ENCODE peak calls at places on chromosomes 1 and 21, in five cellular contexts. One of them, this sample, is unnamed.

GRCh38 chr1:9542425-9542824 is 3.2 kb downstream of the SLC25A33 start:
- DNase-seq in HepG2: peak
- DNase-seq in kidney: no peak
- DNase-seq in fibroblast of mammary gland: peak
- DNase-seq in AG04450: no peak
- DNase-seq in this sample: peak

GRCh38 chr1:31447210-31447609 is 34.2 kb downstream of the SERINC2 start:
- DNase-seq in HepG2: peak
- DNase-seq in kidney: no peak
- DNase-seq in fibroblast of mammary gland: no peak
- DNase-seq in AG04450: no peak
- DNase-seq in this sample: no peak

GRCh38 chr1:16630661-16631247 is 17.4 kb upstream of the NBPF1 start:
- DNase-seq in HepG2: no peak
- DNase-seq in kidney: peak
- DNase-seq in fibroblast of mammary gland: no peak
- DNase-seq in AG04450: no peak
- DNase-seq in this sample: no peak

GRCh38 chr1:91622586-91622985 is 121.9 kb downstream of the CDC7 start:
- DNase-seq in HepG2: no peak
- DNase-seq in kidney: no peak
- DNase-seq in fibroblast of mammary gland: no peak
- DNase-seq in AG04450: no peak
- DNase-seq in this sample: peak

GRCh38 chr1:214989341-214989740 is 93.2 kb upstream of the KCNK2 start:
- DNase-seq in HepG2: no peak
- DNase-seq in kidney: no peak
- DNase-seq in fibroblast of mammary gland: peak
- DNase-seq in AG04450: no peak
- DNase-seq in this sample: peak

GRCh38 chr1:158027485-158027884 is 34.0 kb downstream of the KIRREL1 start:
- DNase-seq in HepG2: no peak
- DNase-seq in kidney: no peak
- DNase-seq in fibroblast of mammary gland: no peak
- DNase-seq in AG04450: no peak
- DNase-seq in this sample: no peak

GRCh38 chr21:23639726-23640125 is 1967.6 kb downstream of the MRPL39 start:
- DNase-seq in HepG2: no peak
- DNase-seq in kidney: no peak
- DNase-seq in fibroblast of mammary gland: no peak
- DNase-seq in AG04450: no peak
- DNase-seq in this sample: no peak

GRCh38 chr1:83511327-83511726 is 487.6 kb downstream of the TTLL7 start:
- DNase-seq in HepG2: no peak
- DNase-seq in kidney: no peak
- DNase-seq in fibroblast of mammary gland: peak
- DNase-seq in AG04450: no peak
- DNase-seq in this sample: no peak

GRCh38 chr1:7456683-7457082 is 314.4 kb upstream of the VAMP3 start:
- DNase-seq in HepG2: no peak
- DNase-seq in kidney: no peak
- DNase-seq in fibroblast of mammary gland: no peak
- DNase-seq in AG04450: no peak
- DNase-seq in this sample: no peak

GRCh38 chr1:22428672-22429071 is 23.0 kb upstream of the ZBTB40 start:
- DNase-seq in HepG2: peak
- DNase-seq in kidney: no peak
- DNase-seq in fibroblast of mammary gland: peak
- DNase-seq in AG04450: no peak
- DNase-seq in this sample: peak

GRCh38 chr1:24406783-24407182 is 6.8 kb downstream of the STPG1 start:
- DNase-seq in HepG2: no peak
- DNase-seq in kidney: no peak
- DNase-seq in fibroblast of mammary gland: no peak
- DNase-seq in AG04450: no peak
- DNase-seq in this sample: no peak

GRCh38 chr1:36322786-36323635 is 434 bp downstream of the EVA1B start:
- DNase-seq in HepG2: no peak
- DNase-seq in kidney: peak
- DNase-seq in fibroblast of mammary gland: peak
- DNase-seq in AG04450: no peak
- DNase-seq in this sample: peak

GRCh38 chr1:17119744-17120482 is 662 bp upstream of the PADI2 start:
- DNase-seq in HepG2: no peak
- DNase-seq in kidney: no peak
- DNase-seq in fibroblast of mammary gland: no peak
- DNase-seq in AG04450: no peak
- DNase-seq in this sample: no peak

GRCh38 chr21:45894107-45894810 is 87.3 kb upstream of the COL6A1 start:
- DNase-seq in HepG2: no peak
- DNase-seq in kidney: no peak
- DNase-seq in fibroblast of mammary gland: peak
- DNase-seq in AG04450: peak
- DNase-seq in this sample: peak

GRCh38 chr1:68758666-68759209 is 261.9 kb upstream of the DEPDC1 start:
- DNase-seq in HepG2: no peak
- DNase-seq in kidney: no peak
- DNase-seq in fibroblast of mammary gland: no peak
- DNase-seq in AG04450: no peak
- DNase-seq in this sample: no peak

GRCh38 chr1:162568802-162569201 is 7.3 kb downstream of the UAP1 start:
- DNase-seq in HepG2: no peak
- DNase-seq in kidney: no peak
- DNase-seq in fibroblast of mammary gland: no peak
- DNase-seq in AG04450: no peak
- DNase-seq in this sample: no peak

GRCh38 chr1:89881415-89882058 is 60.7 kb downstream of the LRRC8D start:
- DNase-seq in HepG2: no peak
- DNase-seq in kidney: no peak
- DNase-seq in fibroblast of mammary gland: no peak
- DNase-seq in AG04450: no peak
- DNase-seq in this sample: no peak

GRCh38 chr1:225427249-225428065 is at the start of gene LBR:
- DNase-seq in HepG2: no peak
- DNase-seq in kidney: peak
- DNase-seq in fibroblast of mammary gland: no peak
- DNase-seq in AG04450: no peak
- DNase-seq in this sample: no peak

GRCh38 chr1:18386591-18386990 is 94.1 kb upstream of the KLHDC7A start:
- DNase-seq in HepG2: no peak
- DNase-seq in kidney: no peak
- DNase-seq in fibroblast of mammary gland: no peak
- DNase-seq in AG04450: no peak
- DNase-seq in this sample: no peak

GRCh38 chr1:206674745-206675175 is 9.9 kb upstream of the MAPKAPK2 start:
- DNase-seq in HepG2: no peak
- DNase-seq in kidney: peak
- DNase-seq in fibroblast of mammary gland: peak
- DNase-seq in AG04450: peak
- DNase-seq in this sample: peak

GRCh38 chr21:35470522-35470921 is 421.4 kb upstream of the RUNX1 start:
- DNase-seq in HepG2: no peak
- DNase-seq in kidney: no peak
- DNase-seq in fibroblast of mammary gland: no peak
- DNase-seq in AG04450: no peak
- DNase-seq in this sample: no peak

GRCh38 chr1:245197911-245198379 is 43.2 kb downstream of the KIF26B start:
- DNase-seq in HepG2: no peak
- DNase-seq in kidney: no peak
- DNase-seq in fibroblast of mammary gland: peak
- DNase-seq in AG04450: peak
- DNase-seq in this sample: peak

GRCh38 chr1:56644941-56645662 is at the start of gene PRKAA2:
- DNase-seq in HepG2: peak
- DNase-seq in kidney: peak
- DNase-seq in fibroblast of mammary gland: no peak
- DNase-seq in AG04450: no peak
- DNase-seq in this sample: no peak
- H3K4me3 ChIP-seq in HepG2: peak
- H3K4me3 ChIP-seq in kidney: peak
- H3K4me3 ChIP-seq in fibroblast of mammary gland: peak
- H3K4me3 ChIP-seq in AG04450: peak
- H3K4me3 ChIP-seq in this sample: peak

DNA sequence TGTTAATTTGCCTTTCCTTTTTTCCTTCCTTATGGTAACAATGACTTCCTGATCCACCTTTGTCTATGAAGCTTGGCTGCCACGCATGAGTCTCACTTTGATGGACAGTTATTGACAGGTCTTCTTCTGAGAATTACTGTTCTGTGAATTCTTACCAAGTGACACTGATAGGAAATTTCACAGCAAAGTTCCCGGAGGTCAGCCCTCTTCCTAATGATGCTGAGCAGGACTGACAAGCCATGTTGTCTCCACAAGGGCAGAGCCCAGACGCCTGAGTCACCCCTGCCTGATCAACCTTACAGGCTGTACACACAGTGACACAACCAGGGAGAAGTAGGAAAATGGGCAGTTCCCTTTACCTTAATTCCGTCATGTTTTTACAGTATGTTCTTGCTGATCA is 44.2 kb downstream of the ZC3H11B start:
- DNase-seq in HepG2: no peak
- DNase-seq in kidney: no peak
- DNase-seq in fibroblast of mammary gland: no peak
- DNase-seq in AG04450: no peak
- DNase-seq in this sample: no peak
- TF ChIP-seq CTCF in HepG2: no peak
- TF ChIP-seq CTCF in kidney: no peak
- TF ChIP-seq CTCF in fibroblast of mammary gland: no peak
- TF ChIP-seq CTCF in AG04450: no peak
- TF ChIP-seq CTCF in this sample: no peak

GRCh38 chr1:61259379-61260148 is 177.2 kb downstream of the NFIA start:
- DNase-seq in HepG2: no peak
- DNase-seq in kidney: no peak
- DNase-seq in fibroblast of mammary gland: peak
- DNase-seq in AG04450: no peak
- DNase-seq in this sample: peak
- H3K4me3 ChIP-seq in HepG2: no peak
- H3K4me3 ChIP-seq in kidney: no peak
- H3K4me3 ChIP-seq in fibroblast of mammary gland: no peak
- H3K4me3 ChIP-seq in AG04450: no peak
- H3K4me3 ChIP-seq in this sample: no peak

GRCh38 chr21:32410916-32411315 is 1.6 kb upstream of the EVA1C start:
- DNase-seq in HepG2: no peak
- DNase-seq in kidney: no peak
- DNase-seq in fibroblast of mammary gland: no peak
- DNase-seq in AG04450: no peak
- DNase-seq in this sample: no peak

GRCh38 chr21:32411366-32412161 is 942 bp upstream of the EVA1C start:
- DNase-seq in HepG2: no peak
- DNase-seq in kidney: peak
- DNase-seq in fibroblast of mammary gland: peak
- DNase-seq in AG04450: no peak
- DNase-seq in this sample: peak

GRCh38 chr21:32412998-32413504 is 545 bp downstream of the EVA1C start:
- DNase-seq in HepG2: no peak
- DNase-seq in kidney: peak
- DNase-seq in fibroblast of mammary gland: no peak
- DNase-seq in AG04450: no peak
- DNase-seq in this sample: peak

GRCh38 chr21:32413697-32414578 is 1.4 kb downstream of the EVA1C start:
- DNase-seq in HepG2: no peak
- DNase-seq in kidney: no peak
- DNase-seq in fibroblast of mammary gland: peak
- DNase-seq in AG04450: no peak
- DNase-seq in this sample: peak

GRCh38 chr21:32412162-32412997 is at the start of gene EVA1C:
- DNase-seq in HepG2: no peak
- DNase-seq in kidney: peak
- DNase-seq in fibroblast of mammary gland: peak
- DNase-seq in AG04450: no peak
- DNase-seq in this sample: peak
- TF ChIP-seq CTCF in HepG2: no peak
- TF ChIP-seq CTCF in kidney: peak
- TF ChIP-seq CTCF in fibroblast of mammary gland: no peak
- TF ChIP-seq CTCF in AG04450: no peak
- TF ChIP-seq CTCF in this sample: no peak

GRCh38 chr1:197919523-197920301 is 2.5 kb downstream of the LHX9 start:
- DNase-seq in HepG2: no peak
- DNase-seq in kidney: no peak
- DNase-seq in fibroblast of mammary gland: no peak
- DNase-seq in AG04450: no peak
- DNase-seq in this sample: no peak

GRCh38 chr1:197917813-197918646 is 858 bp downstream of the LHX9 start:
- DNase-seq in HepG2: no peak
- DNase-seq in kidney: no peak
- DNase-seq in fibroblast of mammary gland: no peak
- DNase-seq in AG04450: no peak
- DNase-seq in this sample: no peak

GRCh38 chr1:197918815-197919522 is 1.8 kb downstream of the LHX9 start:
- DNase-seq in HepG2: no peak
- DNase-seq in kidney: no peak
- DNase-seq in fibroblast of mammary gland: no peak
- DNase-seq in AG04450: no peak
- DNase-seq in this sample: no peak

GRCh38 chr1:197915797-197916686 is 1.1 kb upstream of the LHX9 start:
- DNase-seq in HepG2: peak
- DNase-seq in kidney: peak
- DNase-seq in fibroblast of mammary gland: peak
- DNase-seq in AG04450: no peak
- DNase-seq in this sample: peak

GRCh38 chr1:197917553-197917812 is 311 bp downstream of the LHX9 start:
- DNase-seq in HepG2: no peak
- DNase-seq in kidney: no peak
- DNase-seq in fibroblast of mammary gland: no peak
- DNase-seq in AG04450: no peak
- DNase-seq in this sample: no peak
- H3K4me3 ChIP-seq in HepG2: peak
- H3K4me3 ChIP-seq in kidney: no peak
- H3K4me3 ChIP-seq in fibroblast of mammary gland: peak
- H3K4me3 ChIP-seq in AG04450: peak
- H3K4me3 ChIP-seq in this sample: peak

GRCh38 chr1:201704439-201704792 is 124.5 kb upstream of the IPO9 start:
- DNase-seq in HepG2: no peak
- DNase-seq in kidney: no peak
- DNase-seq in fibroblast of mammary gland: no peak
- DNase-seq in AG04450: no peak
- DNase-seq in this sample: no peak
- TF ChIP-seq CTCF in HepG2: no peak
- TF ChIP-seq CTCF in kidney: no peak
- TF ChIP-seq CTCF in fibroblast of mammary gland: no peak
- TF ChIP-seq CTCF in AG04450: no peak
- TF ChIP-seq CTCF in this sample: no peak

DNA sequence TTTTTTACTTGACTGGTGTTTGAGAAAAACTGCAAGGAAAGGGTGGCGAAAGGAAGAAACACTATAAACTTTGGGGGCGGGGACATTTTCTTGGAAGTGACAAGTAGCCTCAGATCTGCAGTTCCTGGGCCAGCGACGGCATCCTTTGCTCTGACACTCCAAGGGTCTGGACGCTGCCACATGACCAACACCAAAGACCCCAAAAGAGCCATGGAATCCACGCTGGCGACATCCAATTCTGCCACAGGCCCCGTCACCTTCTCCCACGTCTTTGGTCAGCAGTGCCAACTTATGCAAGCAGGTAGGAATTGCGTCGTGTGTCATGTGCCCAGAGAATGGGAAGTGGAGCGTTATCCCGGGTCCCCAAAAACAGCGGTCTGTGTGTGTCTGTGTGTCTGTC is 193.5 kb downstream of the PRDM2 start:
- DNase-seq in HepG2: no peak
- DNase-seq in kidney: no peak
- DNase-seq in fibroblast of mammary gland: no peak
- DNase-seq in AG04450: no peak
- DNase-seq in this sample: no peak
- H3K4me3 ChIP-seq in HepG2: no peak
- H3K4me3 ChIP-seq in kidney: peak
- H3K4me3 ChIP-seq in fibroblast of mammary gland: peak
- H3K4me3 ChIP-seq in AG04450: no peak
- H3K4me3 ChIP-seq in this sample: no peak